ENCODE peak calls at places on chromosomes 2 and 18, in nine cellular contexts. One of them, this sample, is unnamed.

GRCh38 chr18:12776821-12777471 is 74.1 kb downstream of the PSMG2 start:
- ATAC-seq in HCT116: no peak
- ATAC-seq in Right ventricle myocardium inferior: no peak
- ATAC-seq in stimulated activated naive CD8-positive, alpha-beta T cell treated with anti-CD3 and anti-CD28 coated beads, Interleukin-15, amount 100 ng/mL, for 72 hours: no peak
- ATAC-seq in effector memory CD8-positive, alpha-beta T cell: no peak
- ATAC-seq in A549: no peak
- ATAC-seq in right cardiac atrium: no peak
- ATAC-seq in Right ventricle myocardium superior: no peak
- ATAC-seq in heart right ventricle: no peak
- ATAC-seq in this sample: no peak

GRCh38 chr2:196441527-196441926 is 198.0 kb upstream of the CCDC150 start:
- ATAC-seq in right cardiac atrium: no peak
- ATAC-seq in Right ventricle myocardium inferior: no peak
- ATAC-seq in heart right ventricle: no peak
- ATAC-seq in stimulated activated naive CD8-positive, alpha-beta T cell treated with anti-CD3 and anti-CD28 coated beads, Interleukin-15, amount 100 ng/mL, for 72 hours: no peak
- ATAC-seq in HCT116: no peak
- ATAC-seq in A549: no peak
- ATAC-seq in Right ventricle myocardium superior: no peak
- ATAC-seq in effector memory CD8-positive, alpha-beta T cell: no peak
- ATAC-seq in this sample: no peak

GRCh38 chr2:62393293-62393692 is 112.7 kb downstream of the TMEM17 start:
- ATAC-seq in effector memory CD8-positive, alpha-beta T cell: no peak
- ATAC-seq in A549: no peak
- ATAC-seq in right cardiac atrium: no peak
- ATAC-seq in HCT116: no peak
- ATAC-seq in heart right ventricle: no peak
- ATAC-seq in Right ventricle myocardium superior: no peak
- ATAC-seq in stimulated activated naive CD8-positive, alpha-beta T cell treated with anti-CD3 and anti-CD28 coated beads, Interleukin-15, amount 100 ng/mL, for 72 hours: no peak
- ATAC-seq in Right ventricle myocardium inferior: no peak
- ATAC-seq in this sample: no peak

GRCh38 chr2:234102112-234102511 is 51.6 kb downstream of the SPP2 start:
- ATAC-seq in effector memory CD8-positive, alpha-beta T cell: peak
- ATAC-seq in heart right ventricle: no peak
- ATAC-seq in Right ventricle myocardium superior: no peak
- ATAC-seq in right cardiac atrium: no peak
- ATAC-seq in A549: peak
- ATAC-seq in stimulated activated naive CD8-positive, alpha-beta T cell treated with anti-CD3 and anti-CD28 coated beads, Interleukin-15, amount 100 ng/mL, for 72 hours: peak
- ATAC-seq in Right ventricle myocardium inferior: no peak
- ATAC-seq in HCT116: peak
- ATAC-seq in this sample: no peak

GRCh38 chr2:18067980-18068379 is 189.5 kb downstream of the KCNS3 start:
- ATAC-seq in Right ventricle myocardium superior: peak
- ATAC-seq in heart right ventricle: peak
- ATAC-seq in Right ventricle myocardium inferior: peak
- ATAC-seq in A549: no peak
- ATAC-seq in HCT116: no peak
- ATAC-seq in right cardiac atrium: peak
- ATAC-seq in stimulated activated naive CD8-positive, alpha-beta T cell treated with anti-CD3 and anti-CD28 coated beads, Interleukin-15, amount 100 ng/mL, for 72 hours: no peak
- ATAC-seq in effector memory CD8-positive, alpha-beta T cell: no peak
- ATAC-seq in this sample: no peak

GRCh38 chr18:24915547-24915946 is 436.4 kb downstream of the ZNF521 start:
- ATAC-seq in A549: no peak
- ATAC-seq in Right ventricle myocardium inferior: no peak
- ATAC-seq in stimulated activated naive CD8-positive, alpha-beta T cell treated with anti-CD3 and anti-CD28 coated beads, Interleukin-15, amount 100 ng/mL, for 72 hours: no peak
- ATAC-seq in Right ventricle myocardium superior: no peak
- ATAC-seq in HCT116: no peak
- ATAC-seq in heart right ventricle: no peak
- ATAC-seq in effector memory CD8-positive, alpha-beta T cell: no peak
- ATAC-seq in right cardiac atrium: no peak
- ATAC-seq in this sample: no peak

GRCh38 chr2:234754126-234754525 is 197.7 kb upstream of the SH3BP4 start:
- ATAC-seq in effector memory CD8-positive, alpha-beta T cell: no peak
- ATAC-seq in right cardiac atrium: no peak
- ATAC-seq in stimulated activated naive CD8-positive, alpha-beta T cell treated with anti-CD3 and anti-CD28 coated beads, Interleukin-15, amount 100 ng/mL, for 72 hours: no peak
- ATAC-seq in A549: no peak
- ATAC-seq in Right ventricle myocardium inferior: no peak
- ATAC-seq in Right ventricle myocardium superior: no peak
- ATAC-seq in heart right ventricle: no peak
- ATAC-seq in HCT116: no peak
- ATAC-seq in this sample: no peak

GRCh38 chr2:112154246-112155110 is 16.3 kb downstream of the FBLN7 start:
- ATAC-seq in heart right ventricle: no peak
- ATAC-seq in stimulated activated naive CD8-positive, alpha-beta T cell treated with anti-CD3 and anti-CD28 coated beads, Interleukin-15, amount 100 ng/mL, for 72 hours: peak
- ATAC-seq in A549: no peak
- ATAC-seq in right cardiac atrium: no peak
- ATAC-seq in HCT116: no peak
- ATAC-seq in Right ventricle myocardium superior: no peak
- ATAC-seq in effector memory CD8-positive, alpha-beta T cell: peak
- ATAC-seq in Right ventricle myocardium inferior: no peak
- ATAC-seq in this sample: no peak

GRCh38 chr2:190277234-190278112 is 42.2 kb downstream of the HIBCH start:
- ATAC-seq in Right ventricle myocardium inferior: no peak
- ATAC-seq in A549: peak
- ATAC-seq in Right ventricle myocardium superior: no peak
- ATAC-seq in effector memory CD8-positive, alpha-beta T cell: peak
- ATAC-seq in HCT116: peak
- ATAC-seq in stimulated activated naive CD8-positive, alpha-beta T cell treated with anti-CD3 and anti-CD28 coated beads, Interleukin-15, amount 100 ng/mL, for 72 hours: peak
- ATAC-seq in right cardiac atrium: no peak
- ATAC-seq in heart right ventricle: no peak
- ATAC-seq in this sample: no peak

GRCh38 chr2:233208382-233209116 is 42.9 kb upstream of the ATG16L1 start:
- ATAC-seq in A549: peak
- ATAC-seq in stimulated activated naive CD8-positive, alpha-beta T cell treated with anti-CD3 and anti-CD28 coated beads, Interleukin-15, amount 100 ng/mL, for 72 hours: peak
- ATAC-seq in Right ventricle myocardium inferior: no peak
- ATAC-seq in Right ventricle myocardium superior: no peak
- ATAC-seq in HCT116: peak
- ATAC-seq in heart right ventricle: no peak
- ATAC-seq in effector memory CD8-positive, alpha-beta T cell: no peak
- ATAC-seq in right cardiac atrium: no peak
- ATAC-seq in this sample: no peak

GRCh38 chr2:1400943-1401735 is 12.1 kb upstream of the TPO start:
- ATAC-seq in right cardiac atrium: no peak
- ATAC-seq in A549: no peak
- ATAC-seq in HCT116: no peak
- ATAC-seq in effector memory CD8-positive, alpha-beta T cell: no peak
- ATAC-seq in Right ventricle myocardium superior: no peak
- ATAC-seq in stimulated activated naive CD8-positive, alpha-beta T cell treated with anti-CD3 and anti-CD28 coated beads, Interleukin-15, amount 100 ng/mL, for 72 hours: no peak
- ATAC-seq in Right ventricle myocardium inferior: no peak
- ATAC-seq in heart right ventricle: no peak
- ATAC-seq in this sample: no peak

GRCh38 chr2:66573866-66574265 is 138.9 kb downstream of the MEIS1 start:
- ATAC-seq in Right ventricle myocardium inferior: no peak
- ATAC-seq in HCT116: no peak
- ATAC-seq in A549: no peak
- ATAC-seq in right cardiac atrium: no peak
- ATAC-seq in Right ventricle myocardium superior: no peak
- ATAC-seq in stimulated activated naive CD8-positive, alpha-beta T cell treated with anti-CD3 and anti-CD28 coated beads, Interleukin-15, amount 100 ng/mL, for 72 hours: no peak
- ATAC-seq in effector memory CD8-positive, alpha-beta T cell: no peak
- ATAC-seq in heart right ventricle: no peak
- ATAC-seq in this sample: no peak

GRCh38 chr2:15388406-15389325 is 172.5 kb downstream of the NBAS start:
- ATAC-seq in HCT116: no peak
- ATAC-seq in effector memory CD8-positive, alpha-beta T cell: no peak
- ATAC-seq in heart right ventricle: no peak
- ATAC-seq in right cardiac atrium: no peak
- ATAC-seq in A549: no peak
- ATAC-seq in stimulated activated naive CD8-positive, alpha-beta T cell treated with anti-CD3 and anti-CD28 coated beads, Interleukin-15, amount 100 ng/mL, for 72 hours: no peak
- ATAC-seq in Right ventricle myocardium superior: no peak
- ATAC-seq in Right ventricle myocardium inferior: no peak
- ATAC-seq in this sample: no peak

GRCh38 chr18:43279015-43279758 is 1.9 kb upstream of the SYT4 start:
- ATAC-seq in Right ventricle myocardium inferior: no peak
- ATAC-seq in stimulated activated naive CD8-positive, alpha-beta T cell treated with anti-CD3 and anti-CD28 coated beads, Interleukin-15, amount 100 ng/mL, for 72 hours: no peak
- ATAC-seq in Right ventricle myocardium superior: no peak
- ATAC-seq in heart right ventricle: no peak
- ATAC-seq in right cardiac atrium: no peak
- ATAC-seq in HCT116: no peak
- ATAC-seq in A549: no peak
- ATAC-seq in effector memory CD8-positive, alpha-beta T cell: no peak
- ATAC-seq in this sample: no peak

GRCh38 chr2:68328901-68329300 is 9.2 kb upstream of the CNRIP1 start:
- ATAC-seq in Right ventricle myocardium inferior: no peak
- ATAC-seq in effector memory CD8-positive, alpha-beta T cell: no peak
- ATAC-seq in heart right ventricle: no peak
- ATAC-seq in right cardiac atrium: no peak
- ATAC-seq in Right ventricle myocardium superior: no peak
- ATAC-seq in HCT116: no peak
- ATAC-seq in stimulated activated naive CD8-positive, alpha-beta T cell treated with anti-CD3 and anti-CD28 coated beads, Interleukin-15, amount 100 ng/mL, for 72 hours: no peak
- ATAC-seq in A549: no peak
- ATAC-seq in this sample: no peak

GRCh38 chr2:65315042-65315441 is 87.4 kb downstream of the ACTR2 start:
- ATAC-seq in stimulated activated naive CD8-positive, alpha-beta T cell treated with anti-CD3 and anti-CD28 coated beads, Interleukin-15, amount 100 ng/mL, for 72 hours: no peak
- ATAC-seq in Right ventricle myocardium inferior: no peak
- ATAC-seq in A549: no peak
- ATAC-seq in HCT116: no peak
- ATAC-seq in effector memory CD8-positive, alpha-beta T cell: no peak
- ATAC-seq in right cardiac atrium: no peak
- ATAC-seq in heart right ventricle: no peak
- ATAC-seq in Right ventricle myocardium superior: no peak
- ATAC-seq in this sample: no peak

GRCh38 chr2:43142921-43143438 is 83.4 kb downstream of the ZFP36L2 start:
- ATAC-seq in heart right ventricle: no peak
- ATAC-seq in HCT116: peak
- ATAC-seq in stimulated activated naive CD8-positive, alpha-beta T cell treated with anti-CD3 and anti-CD28 coated beads, Interleukin-15, amount 100 ng/mL, for 72 hours: peak
- ATAC-seq in Right ventricle myocardium inferior: no peak
- ATAC-seq in effector memory CD8-positive, alpha-beta T cell: peak
- ATAC-seq in A549: peak
- ATAC-seq in right cardiac atrium: no peak
- ATAC-seq in Right ventricle myocardium superior: no peak
- ATAC-seq in this sample: no peak

GRCh38 chr2:94960751-94961150 is 64.8 kb upstream of the MAL start:
- ATAC-seq in stimulated activated naive CD8-positive, alpha-beta T cell treated with anti-CD3 and anti-CD28 coated beads, Interleukin-15, amount 100 ng/mL, for 72 hours: no peak
- ATAC-seq in right cardiac atrium: no peak
- ATAC-seq in effector memory CD8-positive, alpha-beta T cell: no peak
- ATAC-seq in Right ventricle myocardium inferior: no peak
- ATAC-seq in HCT116: no peak
- ATAC-seq in A549: peak
- ATAC-seq in Right ventricle myocardium superior: no peak
- ATAC-seq in heart right ventricle: no peak
- ATAC-seq in this sample: no peak

GRCh38 chr2:62478093-62478580 is 27.9 kb downstream of the TMEM17 start:
- ATAC-seq in stimulated activated naive CD8-positive, alpha-beta T cell treated with anti-CD3 and anti-CD28 coated beads, Interleukin-15, amount 100 ng/mL, for 72 hours: no peak
- ATAC-seq in heart right ventricle: peak
- ATAC-seq in effector memory CD8-positive, alpha-beta T cell: no peak
- ATAC-seq in Right ventricle myocardium superior: peak
- ATAC-seq in A549: peak
- ATAC-seq in Right ventricle myocardium inferior: peak
- ATAC-seq in right cardiac atrium: peak
- ATAC-seq in HCT116: peak
- ATAC-seq in this sample: peak

GRCh38 chr2:38835990-38836389 is 39.7 kb downstream of the DHX57 start:
- ATAC-seq in A549: no peak
- ATAC-seq in heart right ventricle: peak
- ATAC-seq in Right ventricle myocardium inferior: peak
- ATAC-seq in Right ventricle myocardium superior: peak
- ATAC-seq in stimulated activated naive CD8-positive, alpha-beta T cell treated with anti-CD3 and anti-CD28 coated beads, Interleukin-15, amount 100 ng/mL, for 72 hours: no peak
- ATAC-seq in HCT116: no peak
- ATAC-seq in effector memory CD8-positive, alpha-beta T cell: peak
- ATAC-seq in right cardiac atrium: peak
- ATAC-seq in this sample: peak

GRCh38 chr18:64253222-64253621 is 104.3 kb upstream of the LINC00305 start:
- ATAC-seq in Right ventricle myocardium superior: no peak
- ATAC-seq in Right ventricle myocardium inferior: no peak
- ATAC-seq in stimulated activated naive CD8-positive, alpha-beta T cell treated with anti-CD3 and anti-CD28 coated beads, Interleukin-15, amount 100 ng/mL, for 72 hours: no peak
- ATAC-seq in HCT116: no peak
- ATAC-seq in effector memory CD8-positive, alpha-beta T cell: no peak
- ATAC-seq in heart right ventricle: no peak
- ATAC-seq in right cardiac atrium: no peak
- ATAC-seq in A549: no peak
- ATAC-seq in this sample: no peak

GRCh38 chr2:157441072-157441454 is 2.8 kb downstream of the CYTIP start:
- ATAC-seq in stimulated activated naive CD8-positive, alpha-beta T cell treated with anti-CD3 and anti-CD28 coated beads, Interleukin-15, amount 100 ng/mL, for 72 hours: peak
- ATAC-seq in right cardiac atrium: peak
- ATAC-seq in Right ventricle myocardium inferior: peak
- ATAC-seq in HCT116: no peak
- ATAC-seq in A549: no peak
- ATAC-seq in effector memory CD8-positive, alpha-beta T cell: peak
- ATAC-seq in heart right ventricle: peak
- ATAC-seq in Right ventricle myocardium superior: peak
- ATAC-seq in this sample: no peak

GRCh38 chr2:15028406-15028805 is 395.9 kb downstream of the LRATD1 start:
- ATAC-seq in A549: no peak
- ATAC-seq in Right ventricle myocardium superior: no peak
- ATAC-seq in heart right ventricle: no peak
- ATAC-seq in HCT116: no peak
- ATAC-seq in stimulated activated naive CD8-positive, alpha-beta T cell treated with anti-CD3 and anti-CD28 coated beads, Interleukin-15, amount 100 ng/mL, for 72 hours: no peak
- ATAC-seq in effector memory CD8-positive, alpha-beta T cell: no peak
- ATAC-seq in Right ventricle myocardium inferior: no peak
- ATAC-seq in right cardiac atrium: no peak
- ATAC-seq in this sample: no peak

GRCh38 chr2:164714471-164714870 is 93.2 kb upstream of the GRB14 start:
- ATAC-seq in HCT116: no peak
- ATAC-seq in stimulated activated naive CD8-positive, alpha-beta T cell treated with anti-CD3 and anti-CD28 coated beads, Interleukin-15, amount 100 ng/mL, for 72 hours: no peak
- ATAC-seq in A549: no peak
- ATAC-seq in Right ventricle myocardium inferior: no peak
- ATAC-seq in effector memory CD8-positive, alpha-beta T cell: no peak
- ATAC-seq in heart right ventricle: no peak
- ATAC-seq in right cardiac atrium: peak
- ATAC-seq in Right ventricle myocardium superior: peak
- ATAC-seq in this sample: no peak

GRCh38 chr18:7205346-7205745 is 25.5 kb upstream of the LRRC30 start:
- ATAC-seq in Right ventricle myocardium inferior: peak
- ATAC-seq in heart right ventricle: no peak
- ATAC-seq in A549: no peak
- ATAC-seq in effector memory CD8-positive, alpha-beta T cell: no peak
- ATAC-seq in HCT116: no peak
- ATAC-seq in stimulated activated naive CD8-positive, alpha-beta T cell treated with anti-CD3 and anti-CD28 coated beads, Interleukin-15, amount 100 ng/mL, for 72 hours: no peak
- ATAC-seq in Right ventricle myocardium superior: peak
- ATAC-seq in right cardiac atrium: peak
- ATAC-seq in this sample: peak

This sample was measured in gastroesophageal sphincter.